ENCODE peak calls at places on chromosomes 7 and 10, in nine cellular contexts. One of them, this sample, is unnamed. For H3K27me3, the result is how much of the 10 kb centered on the place peaks cover.

GRCh38 chr10:92914478-92915066 is 66.3 kb downstream of the EXOC6 start:
- DNase-seq in neural progenitor cell: peak
- DNase-seq in Karpas-422: peak
- DNase-seq in astrocyte: peak
- DNase-seq in HepG2: peak
- DNase-seq in GM23248: peak
- DNase-seq in fibroblast of lung: peak
- DNase-seq in NT2/D1: peak
- DNase-seq in GM12878: no peak
- DNase-seq in this sample: peak

GRCh38 chr10:97597778-97598177 is 8.3 kb downstream of the C10orf62 start:
- DNase-seq in Karpas-422: no peak
- DNase-seq in NT2/D1: no peak
- DNase-seq in HepG2: peak
- DNase-seq in neural progenitor cell: no peak
- DNase-seq in GM23248: peak
- DNase-seq in astrocyte: no peak
- DNase-seq in GM12878: no peak
- DNase-seq in fibroblast of lung: no peak
- DNase-seq in this sample: peak

GRCh38 chr7:28466885-28467284 is 54.6 kb downstream of the CREB5 start:
- DNase-seq in GM23248: no peak
- DNase-seq in astrocyte: no peak
- DNase-seq in neural progenitor cell: no peak
- DNase-seq in fibroblast of lung: no peak
- DNase-seq in Karpas-422: no peak
- DNase-seq in GM12878: no peak
- DNase-seq in NT2/D1: no peak
- DNase-seq in HepG2: no peak
- DNase-seq in this sample: no peak

GRCh38 chr10:121655254-121656142 is 57.3 kb upstream of the FGFR2 start:
- DNase-seq in astrocyte: no peak
- DNase-seq in NT2/D1: no peak
- DNase-seq in neural progenitor cell: no peak
- DNase-seq in fibroblast of lung: no peak
- DNase-seq in GM12878: no peak
- DNase-seq in HepG2: no peak
- DNase-seq in GM23248: no peak
- DNase-seq in Karpas-422: no peak
- DNase-seq in this sample: no peak

GRCh38 chr10:81179805-81180452 is 642.2 kb downstream of the SH2D4B start:
- DNase-seq in NT2/D1: peak
- DNase-seq in astrocyte: no peak
- DNase-seq in GM23248: no peak
- DNase-seq in fibroblast of lung: no peak
- DNase-seq in GM12878: peak
- DNase-seq in HepG2: peak
- DNase-seq in Karpas-422: peak
- DNase-seq in neural progenitor cell: peak
- DNase-seq in this sample: no peak

GRCh38 chr7:150784120-150784736 is 15.9 kb downstream of the TMEM176B start:
- DNase-seq in NT2/D1: no peak
- DNase-seq in GM12878: peak
- DNase-seq in GM23248: no peak
- DNase-seq in neural progenitor cell: no peak
- DNase-seq in fibroblast of lung: no peak
- DNase-seq in astrocyte: no peak
- DNase-seq in HepG2: peak
- DNase-seq in Karpas-422: no peak
- DNase-seq in this sample: no peak

GRCh38 chr10:98302711-98303365 is 34.8 kb upstream of the LOXL4 start:
- DNase-seq in neural progenitor cell: no peak
- DNase-seq in astrocyte: no peak
- DNase-seq in GM23248: peak
- DNase-seq in Karpas-422: no peak
- DNase-seq in GM12878: no peak
- DNase-seq in fibroblast of lung: no peak
- DNase-seq in NT2/D1: no peak
- DNase-seq in HepG2: no peak
- DNase-seq in this sample: no peak

GRCh38 chr10:22770270-22770669 is 55.9 kb upstream of the PIP4K2A start:
- DNase-seq in neural progenitor cell: no peak
- DNase-seq in GM23248: no peak
- DNase-seq in Karpas-422: no peak
- DNase-seq in NT2/D1: no peak
- DNase-seq in astrocyte: no peak
- DNase-seq in GM12878: no peak
- DNase-seq in fibroblast of lung: no peak
- DNase-seq in HepG2: no peak
- DNase-seq in this sample: no peak

GRCh38 chr7:78535655-78536054 is 737.1 kb downstream of the PHTF2 start:
- DNase-seq in GM12878: no peak
- DNase-seq in astrocyte: no peak
- DNase-seq in GM23248: no peak
- DNase-seq in HepG2: no peak
- DNase-seq in fibroblast of lung: no peak
- DNase-seq in neural progenitor cell: no peak
- DNase-seq in Karpas-422: no peak
- DNase-seq in NT2/D1: no peak
- DNase-seq in this sample: no peak

GRCh38 chr7:89623018-89623672 is 531.1 kb upstream of the STEAP1 start:
- DNase-seq in Karpas-422: peak
- DNase-seq in NT2/D1: peak
- DNase-seq in HepG2: peak
- DNase-seq in astrocyte: no peak
- DNase-seq in neural progenitor cell: peak
- DNase-seq in GM12878: peak
- DNase-seq in fibroblast of lung: peak
- DNase-seq in GM23248: peak
- DNase-seq in this sample: peak

GRCh38 chr10:28810062-28810870 is 132.9 kb downstream of the BAMBI start:
- DNase-seq in astrocyte: no peak
- DNase-seq in fibroblast of lung: peak
- DNase-seq in Karpas-422: no peak
- DNase-seq in GM12878: no peak
- DNase-seq in GM23248: no peak
- DNase-seq in HepG2: no peak
- DNase-seq in neural progenitor cell: peak
- DNase-seq in NT2/D1: no peak
- DNase-seq in this sample: peak

GRCh38 chr7:106878748-106879439 is 13.8 kb downstream of the PIK3CG start:
- DNase-seq in NT2/D1: no peak
- DNase-seq in GM12878: no peak
- DNase-seq in HepG2: no peak
- DNase-seq in Karpas-422: no peak
- DNase-seq in GM23248: no peak
- DNase-seq in fibroblast of lung: no peak
- DNase-seq in neural progenitor cell: no peak
- DNase-seq in astrocyte: no peak
- DNase-seq in this sample: no peak

GRCh38 chr7:17625038-17625437 is 315.3 kb downstream of the SNX13 start:
- DNase-seq in HepG2: no peak
- DNase-seq in GM23248: peak
- DNase-seq in astrocyte: peak
- DNase-seq in fibroblast of lung: peak
- DNase-seq in Karpas-422: no peak
- DNase-seq in neural progenitor cell: no peak
- DNase-seq in GM12878: no peak
- DNase-seq in NT2/D1: no peak
- DNase-seq in this sample: peak

GRCh38 chr10:27635290-27635689 is 110.3 kb downstream of the MKX start:
- DNase-seq in astrocyte: no peak
- DNase-seq in fibroblast of lung: no peak
- DNase-seq in NT2/D1: no peak
- DNase-seq in GM12878: no peak
- DNase-seq in HepG2: no peak
- DNase-seq in neural progenitor cell: no peak
- DNase-seq in Karpas-422: no peak
- DNase-seq in GM23248: no peak
- DNase-seq in this sample: no peak

GRCh38 chr10:28378986-28379585 is 76.2 kb upstream of the MPP7 start:
- DNase-seq in fibroblast of lung: no peak
- DNase-seq in neural progenitor cell: no peak
- DNase-seq in GM23248: no peak
- DNase-seq in GM12878: no peak
- DNase-seq in HepG2: no peak
- DNase-seq in NT2/D1: no peak
- DNase-seq in astrocyte: no peak
- DNase-seq in Karpas-422: no peak
- DNase-seq in this sample: no peak

GRCh38 chr7:22008683-22009082 is 63.0 kb upstream of the CDCA7L start:
- DNase-seq in Karpas-422: no peak
- DNase-seq in HepG2: no peak
- DNase-seq in GM23248: no peak
- DNase-seq in neural progenitor cell: no peak
- DNase-seq in astrocyte: no peak
- DNase-seq in GM12878: no peak
- DNase-seq in NT2/D1: no peak
- DNase-seq in fibroblast of lung: no peak
- DNase-seq in this sample: no peak
- H3K27me3 ChIP-seq in Karpas-422: under half
- H3K27me3 ChIP-seq in HepG2: under half
- H3K27me3 ChIP-seq in GM23248: under half
- H3K27me3 ChIP-seq in neural progenitor cell: under half
- H3K27me3 ChIP-seq in astrocyte: under half
- H3K27me3 ChIP-seq in GM12878: under half
- H3K27me3 ChIP-seq in NT2/D1: under half
- H3K27me3 ChIP-seq in fibroblast of lung: under half
- H3K27me3 ChIP-seq in this sample: under half

DNA sequence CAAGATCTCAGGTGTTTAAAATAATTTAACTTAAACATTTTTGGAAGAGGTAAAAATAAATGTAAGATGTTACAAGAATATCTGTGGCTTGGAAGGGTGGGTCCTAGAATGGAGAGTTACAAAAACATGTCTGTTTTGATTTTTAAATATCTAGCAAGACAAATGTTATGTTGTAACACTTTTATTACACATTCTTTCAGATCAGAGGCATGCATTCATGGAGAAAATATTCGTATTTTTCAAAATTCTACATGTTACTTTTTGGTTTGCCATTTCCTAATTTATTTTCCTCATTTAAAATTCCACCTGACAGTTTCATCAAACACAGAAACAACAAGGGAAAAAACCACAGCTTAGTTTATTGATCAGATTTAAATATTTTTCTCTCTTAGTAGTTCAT is 10.0 kb downstream of the WBP1L start:
- DNase-seq in GM12878: no peak
- DNase-seq in NT2/D1: no peak
- DNase-seq in neural progenitor cell: no peak
- DNase-seq in Karpas-422: no peak
- DNase-seq in astrocyte: no peak
- DNase-seq in GM23248: peak
- DNase-seq in fibroblast of lung: no peak
- DNase-seq in HepG2: no peak
- DNase-seq in this sample: peak
- H3K9ac ChIP-seq in GM12878: no peak
- H3K9ac ChIP-seq in NT2/D1: no peak
- H3K9ac ChIP-seq in neural progenitor cell: no peak
- H3K9ac ChIP-seq in Karpas-422: no peak
- H3K9ac ChIP-seq in astrocyte: peak
- H3K9ac ChIP-seq in GM23248: peak
- H3K9ac ChIP-seq in fibroblast of lung: no peak
- H3K9ac ChIP-seq in HepG2: no peak
- H3K9ac ChIP-seq in this sample: peak

DNA sequence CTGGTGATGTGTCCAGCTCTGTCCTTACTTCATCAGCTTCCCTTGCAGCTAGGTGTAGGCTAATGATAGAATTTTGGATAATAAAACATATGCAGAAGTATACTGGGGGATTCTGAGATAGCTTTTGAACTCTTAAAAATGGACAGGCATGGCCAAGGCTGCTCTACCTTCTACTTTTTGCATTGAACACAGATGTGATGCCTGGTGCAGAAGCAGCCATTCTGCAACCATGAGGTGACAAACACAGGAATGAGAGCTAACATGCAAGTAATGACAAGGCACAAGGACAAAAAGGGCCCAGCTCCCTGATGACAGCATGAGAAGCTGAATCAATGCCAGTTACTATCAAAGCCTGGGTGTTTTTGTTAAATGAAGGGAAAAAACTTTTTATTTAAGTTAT is 686.5 kb upstream of the AUTS2 start:
- DNase-seq in neural progenitor cell: no peak
- DNase-seq in GM23248: no peak
- DNase-seq in fibroblast of lung: no peak
- DNase-seq in NT2/D1: no peak
- DNase-seq in GM12878: no peak
- DNase-seq in HepG2: no peak
- DNase-seq in astrocyte: no peak
- DNase-seq in Karpas-422: no peak
- DNase-seq in this sample: no peak
- H3K27me3 ChIP-seq in neural progenitor cell: under half
- H3K27me3 ChIP-seq in GM23248: under half
- H3K27me3 ChIP-seq in fibroblast of lung: under half
- H3K27me3 ChIP-seq in NT2/D1: under half
- H3K27me3 ChIP-seq in GM12878: under half
- H3K27me3 ChIP-seq in HepG2: under half
- H3K27me3 ChIP-seq in astrocyte: under half
- H3K27me3 ChIP-seq in Karpas-422: under half
- H3K27me3 ChIP-seq in this sample: under half

GRCh38 chr7:55069271-55069792 is 50.5 kb downstream of the EGFR start:
- DNase-seq in Karpas-422: no peak
- DNase-seq in NT2/D1: no peak
- DNase-seq in fibroblast of lung: no peak
- DNase-seq in GM12878: no peak
- DNase-seq in neural progenitor cell: no peak
- DNase-seq in astrocyte: no peak
- DNase-seq in HepG2: peak
- DNase-seq in GM23248: peak
- DNase-seq in this sample: no peak

GRCh38 chr7:55071411-55072188 is 52.8 kb downstream of the EGFR start:
- DNase-seq in fibroblast of lung: peak
- DNase-seq in Karpas-422: no peak
- DNase-seq in neural progenitor cell: no peak
- DNase-seq in GM23248: peak
- DNase-seq in GM12878: no peak
- DNase-seq in astrocyte: peak
- DNase-seq in NT2/D1: no peak
- DNase-seq in HepG2: no peak
- DNase-seq in this sample: peak

GRCh38 chr7:55070271-55070743 is 51.5 kb downstream of the EGFR start:
- DNase-seq in HepG2: peak
- DNase-seq in GM12878: no peak
- DNase-seq in neural progenitor cell: no peak
- DNase-seq in Karpas-422: no peak
- DNase-seq in astrocyte: no peak
- DNase-seq in NT2/D1: no peak
- DNase-seq in fibroblast of lung: no peak
- DNase-seq in GM23248: no peak
- DNase-seq in this sample: no peak

GRCh38 chr7:55072251-55072650 is 53.4 kb downstream of the EGFR start:
- DNase-seq in astrocyte: no peak
- DNase-seq in NT2/D1: no peak
- DNase-seq in neural progenitor cell: no peak
- DNase-seq in GM23248: no peak
- DNase-seq in GM12878: no peak
- DNase-seq in HepG2: no peak
- DNase-seq in fibroblast of lung: no peak
- DNase-seq in Karpas-422: peak
- DNase-seq in this sample: no peak

DNA sequence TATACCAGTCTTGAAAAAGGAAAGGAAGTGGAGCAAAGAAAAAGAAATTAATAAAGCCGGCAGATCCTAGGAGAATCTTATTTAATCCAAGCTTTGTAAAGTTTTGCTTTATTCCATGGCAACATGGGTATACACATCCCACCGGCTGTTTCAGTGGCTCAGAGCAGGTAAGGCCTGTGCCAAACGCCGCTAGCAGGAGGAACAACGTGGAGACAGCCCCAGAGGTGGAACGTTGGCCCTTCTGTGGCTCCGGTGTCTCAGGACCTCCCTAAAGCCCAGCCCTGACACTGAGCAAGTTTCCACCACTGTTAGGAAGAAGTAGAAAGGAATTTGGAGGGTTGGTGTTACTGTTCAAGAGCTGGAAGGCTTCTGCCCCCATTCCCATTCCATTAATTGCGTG is 52.0 kb downstream of the EGFR start:
- DNase-seq in GM23248: no peak
- DNase-seq in Karpas-422: no peak
- DNase-seq in fibroblast of lung: no peak
- DNase-seq in GM12878: no peak
- DNase-seq in HepG2: no peak
- DNase-seq in astrocyte: no peak
- DNase-seq in NT2/D1: no peak
- DNase-seq in neural progenitor cell: no peak
- DNase-seq in this sample: no peak
- H3K9ac ChIP-seq in GM23248: peak
- H3K9ac ChIP-seq in Karpas-422: no peak
- H3K9ac ChIP-seq in fibroblast of lung: no peak
- H3K9ac ChIP-seq in GM12878: no peak
- H3K9ac ChIP-seq in HepG2: peak
- H3K9ac ChIP-seq in astrocyte: no peak
- H3K9ac ChIP-seq in NT2/D1: no peak
- H3K9ac ChIP-seq in neural progenitor cell: no peak
- H3K9ac ChIP-seq in this sample: peak